ENCODE peak calls at places on chromosomes 5 and 9, in five cellular contexts. Z is HEK293T, U is HepG2, D is GM12878, C is H1. G is an unnamed sample.

GRCh38 chr5:88787856-88788255 is 95.1 kb downstream of the MEF2C start:
- DNase-seq in D (no peak), U (no peak), C (no peak), Z (no peak), G (no peak)

GRCh38 chr9:93675336-93676150 is 99.2 kb downstream of the PHF2 start:
- DNase-seq in D (no peak), C (peak), U (no peak), Z (no peak), G (no peak)

GRCh38 chr5:172979778-172980177 is 3.8 kb upstream of the ATP6V0E1 start:
- DNase-seq in Z (no peak), U (no peak), D (no peak), C (no peak), G (no peak)

GRCh38 chr9:116713266-116713665 is 26.2 kb downstream of the TRIM32 start:
- DNase-seq in D (no peak), U (no peak), C (no peak), Z (no peak), G (no peak)

GRCh38 chr5:138824516-138824915 is 50.6 kb downstream of the LRRTM2 start:
- DNase-seq in Z (no peak), U (no peak), D (no peak), C (no peak), G (no peak)

GRCh38 chr5:39760385-39761198 is 335.8 kb upstream of the DAB2 start:
- DNase-seq in C (no peak), Z (no peak), D (no peak), U (no peak), G (no peak)

GRCh38 chr9:135662758-135663450 is at the start of gene LCN9:
- DNase-seq in Z (no peak), U (no peak), D (no peak), C (peak), G (no peak)

GRCh38 chr9:92654481-92655301 is 15.2 kb downstream of the IPPK start:
- DNase-seq in C (no peak), D (no peak), Z (no peak), U (no peak), G (no peak)

GRCh38 chr5:114790403-114790792 is 379.3 kb downstream of the TRIM36 start:
- DNase-seq in U (no peak), Z (no peak), C (no peak), D (no peak), G (no peak)

GRCh38 chr5:58722160-58722559 is 139.3 kb downstream of the RAB3C start:
- DNase-seq in D (no peak), Z (no peak), C (no peak), U (no peak), G (no peak)

GRCh38 chr5:148939676-148940075 is 113.3 kb downstream of the ADRB2 start:
- DNase-seq in Z (no peak), U (no peak), C (no peak), D (no peak), G (no peak)

GRCh38 chr5:35488786-35489185 is 128.9 kb upstream of the SPEF2 start:
- DNase-seq in Z (no peak), C (no peak), D (no peak), U (no peak), G (no peak)

GRCh38 chr5:93582677-93583524 is at the start of gene NR2F1:
- DNase-seq in C (peak), Z (peak), D (no peak), U (peak), G (no peak)

GRCh38 chr5:154493274-154493673 is 15.2 kb upstream of the HAND1 start:
- DNase-seq in D (no peak), C (peak), Z (no peak), U (no peak), G (no peak)

GRCh38 chr9:18208166-18209059 is 265.5 kb upstream of the ADAMTSL1 start:
- DNase-seq in Z (peak), D (no peak), U (peak), C (peak), G (peak)

GRCh38 chr9:108469654-108470053 is 386.1 kb downstream of the ACTL7B start:
- DNase-seq in C (no peak), Z (no peak), U (no peak), D (no peak), G (no peak)
- TF ChIP-seq SUZ12 in C (no peak), Z (no peak), U (no peak), D (no peak), G (no peak)

GRCh38 chr9:122191519-122191918 is 31.8 kb downstream of the MORN5 start:
- DNase-seq in U (no peak), Z (no peak), D (no peak), C (no peak), G (no peak)
- TF ChIP-seq SUZ12 in U (no peak), Z (no peak), D (no peak), C (no peak), G (no peak)

GRCh38 chr9:38641985-38642864 is 21.8 kb upstream of the ANKRD18A start:
- DNase-seq in Z (peak), C (peak), U (peak), D (no peak), G (no peak)

GRCh38 chr9:38639577-38639940 is 19.2 kb upstream of the ANKRD18A start:
- DNase-seq in D (no peak), Z (no peak), U (no peak), C (no peak), G (no peak)

GRCh38 chr9:38641142-38641541 is 20.7 kb upstream of the ANKRD18A start:
- DNase-seq in U (no peak), D (no peak), C (no peak), Z (no peak), G (no peak)

GRCh38 chr9:38642951-38643350 is 22.6 kb upstream of the ANKRD18A start:
- DNase-seq in D (no peak), Z (no peak), C (no peak), U (no peak), G (no peak)

GRCh38 chr9:38638881-38639576 is 18.6 kb upstream of the ANKRD18A start:
- DNase-seq in Z (no peak), U (no peak), D (no peak), C (no peak), G (no peak)
- TF ChIP-seq SUZ12 in Z (no peak), U (no peak), D (no peak), C (no peak), G (no peak)

DNA sequence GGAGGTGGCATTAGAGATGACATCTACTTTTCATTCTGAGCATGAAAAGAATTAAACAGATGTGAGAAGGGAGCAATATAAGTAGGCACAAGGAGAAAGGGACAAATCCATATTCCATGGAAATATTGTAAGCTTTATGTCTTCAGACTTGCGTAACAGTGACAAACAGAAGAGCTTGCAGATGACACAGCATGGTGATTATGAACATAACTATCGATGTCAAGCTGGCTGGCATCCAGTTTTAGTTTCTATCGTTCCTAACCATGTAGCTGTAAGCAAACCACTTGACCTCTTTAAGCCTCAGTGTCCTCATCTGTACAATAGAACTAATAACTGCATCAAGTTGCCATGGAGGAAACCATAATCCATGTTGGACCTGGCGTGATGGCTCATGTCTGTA is 246.7 kb upstream of the ADRA1B start:
- DNase-seq in C (no peak), U (no peak), D (no peak), Z (no peak), G (no peak)
- TF ChIP-seq SUZ12 in C (no peak), U (no peak), D (no peak), Z (no peak), G (no peak)

GRCh38 chr9:37800631-37801286 is at the start of gene DCAF10:
- DNase-seq in D (peak), C (peak), Z (peak), U (peak), G (peak)

GRCh38 chr9:37806271-37806670 is 5.7 kb downstream of the DCAF10 start:
- DNase-seq in U (no peak), D (no peak), C (no peak), Z (no peak), G (no peak)

GRCh38 chr9:37801287-37801850 is 772 bp downstream of the DCAF10 start:
- DNase-seq in C (no peak), U (no peak), Z (peak), D (no peak), G (peak)

GRCh38 chr9:37798677-37799076 is 1.9 kb upstream of the DCAF10 start:
- DNase-seq in C (no peak), U (no peak), Z (no peak), D (no peak), G (no peak)

DNA sequence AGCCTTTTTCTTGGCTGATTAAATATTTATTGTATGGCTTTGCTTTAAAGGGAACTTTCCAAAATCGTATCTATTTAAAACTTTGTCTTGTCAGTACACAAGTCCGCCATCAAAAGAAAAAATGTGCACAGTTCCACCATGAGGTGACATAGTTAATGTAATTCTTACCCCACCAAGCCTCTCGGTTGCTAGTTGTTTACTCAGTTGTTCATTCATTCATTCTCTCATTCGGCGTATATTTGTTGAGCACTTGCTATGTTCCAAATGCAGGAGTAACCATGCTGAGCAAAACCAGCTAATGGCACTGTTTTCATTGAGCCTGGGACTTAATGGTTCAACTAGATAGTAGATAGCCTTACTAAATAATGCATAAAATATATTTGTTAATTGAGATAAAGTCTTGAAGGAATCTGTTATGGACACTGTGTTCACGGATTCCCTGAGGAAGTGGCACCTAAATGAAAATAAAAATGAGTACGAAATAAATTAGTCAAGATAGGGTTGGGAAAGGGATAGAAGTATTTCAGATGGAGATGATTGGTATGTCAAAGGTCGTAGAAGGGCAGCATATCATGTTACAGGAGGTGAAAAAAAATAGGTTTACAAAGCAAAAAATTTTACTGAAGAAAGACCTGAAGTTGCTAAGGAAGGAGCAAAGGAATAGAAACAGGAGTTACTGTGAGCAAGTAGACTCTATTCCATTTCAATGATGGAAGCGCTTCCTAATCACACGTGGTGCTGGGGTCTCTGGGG is 1.5 kb downstream of the DCAF10 start:
- DNase-seq in Z (no peak), U (no peak), C (no peak), D (no peak), G (no peak)
- TF ChIP-seq SUZ12 in Z (no peak), U (no peak), C (no peak), D (no peak), G (no peak)

GRCh38 chr5:53433036-53433435 is 47.4 kb upstream of the FST start:
- DNase-seq in U (peak), Z (no peak), C (no peak), D (no peak), G (no peak)

GRCh38 chr5:53430618-53431252 is 49.7 kb upstream of the FST start:
- DNase-seq in U (peak), C (no peak), Z (peak), D (no peak), G (no peak)

GRCh38 chr5:53434566-53434965 is 45.9 kb upstream of the FST start:
- DNase-seq in Z (no peak), U (no peak), D (no peak), C (no peak), G (no peak)

GRCh38 chr5:53429706-53430105 is 50.7 kb upstream of the FST start:
- DNase-seq in Z (no peak), D (no peak), C (no peak), U (peak), G (no peak)

GRCh38 chr5:53431665-53432064 is 48.8 kb upstream of the FST start:
- DNase-seq in U (no peak), D (no peak), Z (no peak), C (no peak), G (no peak)
- TF ChIP-seq SUZ12 in U (no peak), D (no peak), Z (no peak), C (no peak), G (no peak)

GRCh38 chr5:67206381-67207328 is 10.1 kb upstream of the CD180 start:
- DNase-seq in U (peak), D (peak), Z (no peak), C (no peak), G (no peak)
- TF ChIP-seq SUZ12 in U (no peak), D (no peak), Z (no peak), C (no peak), G (no peak)

GRCh38 chr9:24899463-24899862 is 353.8 kb upstream of the IZUMO3 start:
- DNase-seq in Z (no peak), D (no peak), U (no peak), C (no peak), G (no peak)
- TF ChIP-seq SUZ12 in Z (no peak), D (no peak), U (no peak), C (no peak), G (no peak)

DNA sequence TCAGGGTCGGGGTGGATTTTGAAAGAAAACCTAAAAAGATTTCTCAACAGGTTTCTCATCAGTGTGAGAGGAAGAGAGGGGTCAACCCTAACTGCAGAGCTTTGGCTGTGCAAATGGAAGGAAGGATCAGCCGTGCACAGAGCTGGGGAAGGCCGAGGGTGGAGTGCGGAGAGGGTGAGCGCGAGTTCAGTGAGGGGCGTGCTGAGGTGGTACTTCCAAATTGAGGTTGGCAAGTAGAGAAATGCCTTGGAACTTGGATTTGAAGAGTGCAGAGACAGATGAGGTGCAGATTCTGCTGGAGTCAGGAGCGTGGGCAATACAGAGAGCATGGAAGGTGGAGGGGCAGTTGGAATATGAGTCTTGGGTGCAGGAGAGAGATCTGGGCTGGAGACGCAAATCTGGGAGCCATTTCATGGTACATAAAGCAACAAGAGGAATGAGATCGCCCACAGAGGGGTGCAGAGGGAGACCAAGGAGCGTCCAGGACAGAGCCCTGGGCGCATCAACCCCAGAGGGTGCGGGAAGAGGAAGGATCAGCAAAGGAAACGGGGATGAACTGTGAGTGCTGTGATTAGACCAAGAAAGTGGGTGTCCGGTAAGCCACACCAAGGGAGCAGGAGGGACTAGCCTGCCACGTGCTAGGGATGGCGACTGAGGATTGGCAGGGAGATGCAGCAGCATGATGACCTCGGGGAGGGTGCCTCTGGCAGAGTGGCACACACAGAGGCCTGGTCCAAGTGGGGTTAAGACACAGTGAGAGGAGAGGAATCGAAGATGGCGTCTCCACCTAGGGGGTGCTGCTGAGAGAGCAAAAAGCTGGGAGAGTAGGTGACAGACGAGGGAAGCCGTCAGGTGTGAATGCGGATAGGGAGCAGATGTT is 105.8 kb downstream of the ADAMTS2 start:
- DNase-seq in C (no peak), D (no peak), Z (no peak), U (no peak), G (no peak)
- TF ChIP-seq SUZ12 in C (no peak), D (no peak), Z (no peak), U (no peak), G (no peak)